ENCODE peak calls at places on chromosomes 7 and 10, in five cellular contexts. P is SK-N-SH, B is A549, M is GM12878, L is K562. I is an unnamed sample.

GRCh38 chr10:43963793-43964425 is 315.2 kb upstream of the ZNF32 start:
- DNase-seq in L (no peak), M (no peak), B (no peak), P (no peak), I (no peak)

GRCh38 chr10:4219901-4220300 is 434.9 kb upstream of the KLF6 start:
- DNase-seq in M (no peak), L (no peak), P (no peak), B (no peak), I (no peak)

GRCh38 chr10:52879181-52879607 is 106.6 kb upstream of the MBL2 start:
- DNase-seq in B (no peak), M (no peak), P (no peak), L (no peak), I (peak; percentile 5)

GRCh38 chr10:422232-422631 is 267.2 kb downstream of the DIP2C start:
- DNase-seq in M (no peak), P (no peak), L (no peak), B (no peak), I (no peak)

GRCh38 chr7:158228131-158228530 is 359.5 kb downstream of the PTPRN2 start:
- DNase-seq in M (no peak), P (no peak), L (no peak), B (no peak), I (no peak)

GRCh38 chr7:155205368-155206285 is 92.1 kb upstream of the INSIG1 start:
- DNase-seq in P (peak; percentile 65), M (peak; percentile 99), L (peak; percentile 100), B (peak; percentile 95), I (peak; percentile 99)

GRCh38 chr10:11472158-11472753 is 139.2 kb downstream of the USP6NL start:
- DNase-seq in B (peak; percentile 65), L (peak; percentile 77), P (peak; percentile 69), M (no peak), I (peak; percentile 41)

GRCh38 chr10:77405771-77406241 is 231.8 kb downstream of the KCNMA1 start:
- DNase-seq in P (peak; percentile 58), L (peak; percentile 86), B (peak; percentile 78), M (no peak), I (peak; percentile 80)

GRCh38 chr7:34187908-34188307 is 282.6 kb downstream of the BMPER start:
- DNase-seq in B (no peak), P (no peak), L (no peak), M (no peak), I (peak; percentile 44)

GRCh38 chr7:23490357-23491131 is 20.3 kb upstream of the IGF2BP3 start:
- DNase-seq in L (peak; percentile 64), P (peak; percentile 98), B (peak; percentile 35), M (no peak), I (no peak)

GRCh38 chr10:26721561-26721960 is 24.1 kb downstream of the PDSS1 start:
- DNase-seq in M (no peak), P (no peak), L (no peak), B (no peak), I (no peak)

GRCh38 chr10:133365461-133366129 is 7.6 kb downstream of the ECHS1 start:
- DNase-seq in B (no peak), L (no peak), M (no peak), P (no peak), I (no peak)

GRCh38 chr7:150631866-150632864 is at the start of gene GIMAP6:
- DNase-seq in B (no peak), L (no peak), M (peak; percentile 51), P (no peak), I (no peak)

DNA sequence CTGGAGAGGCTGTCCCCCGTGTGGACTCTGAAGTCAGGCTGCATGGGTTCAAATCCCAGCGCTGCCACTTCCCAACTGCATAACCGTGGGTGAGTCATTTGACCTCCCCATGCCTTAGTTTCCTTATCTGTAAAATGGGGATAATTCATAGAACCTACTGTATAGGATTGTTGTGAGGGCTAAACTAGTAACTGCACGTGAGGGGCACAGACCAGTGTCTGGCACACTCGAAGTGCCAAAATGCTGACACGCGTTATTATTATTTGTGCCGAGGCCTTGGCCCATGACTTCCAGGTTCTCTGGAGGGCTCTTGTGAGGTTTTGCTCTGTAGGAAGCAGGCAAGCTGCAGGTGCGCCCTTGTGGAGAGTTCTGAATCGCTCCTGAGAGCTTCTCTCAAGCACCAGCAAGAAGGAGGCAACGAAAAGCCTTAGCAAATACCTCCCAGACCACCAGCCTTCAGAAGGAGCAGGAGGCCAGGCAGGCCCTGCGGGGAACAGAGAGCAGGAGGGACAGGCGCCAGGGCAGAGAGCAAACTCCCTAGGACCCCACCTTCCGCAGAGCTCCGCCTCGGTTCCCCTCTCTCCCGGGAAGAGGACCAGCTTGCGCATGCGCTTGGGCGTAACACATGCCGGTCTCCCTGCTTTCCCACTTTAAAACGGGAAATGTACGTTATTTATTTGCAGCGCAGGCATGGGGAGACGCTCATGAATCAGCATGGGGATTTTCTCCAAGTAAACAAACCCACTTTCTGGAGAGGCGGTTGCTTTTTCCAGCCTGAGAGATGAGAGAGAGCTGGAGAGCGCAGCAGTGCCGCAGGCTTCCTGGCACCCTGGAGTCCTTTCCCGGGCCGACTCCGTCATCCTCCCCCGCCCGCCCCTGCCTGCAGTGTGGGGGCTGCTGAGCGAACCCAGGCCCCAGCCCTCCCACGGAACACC is 39.6 kb downstream of the SORCS3 start:
- DNase-seq in B (peak; percentile 26), M (no peak), L (no peak), P (peak; percentile 82), I (no peak)
- TF ChIP-seq RCOR1 in B (no peak), M (no peak), L (no peak), P (no peak), I (no peak)

DNA sequence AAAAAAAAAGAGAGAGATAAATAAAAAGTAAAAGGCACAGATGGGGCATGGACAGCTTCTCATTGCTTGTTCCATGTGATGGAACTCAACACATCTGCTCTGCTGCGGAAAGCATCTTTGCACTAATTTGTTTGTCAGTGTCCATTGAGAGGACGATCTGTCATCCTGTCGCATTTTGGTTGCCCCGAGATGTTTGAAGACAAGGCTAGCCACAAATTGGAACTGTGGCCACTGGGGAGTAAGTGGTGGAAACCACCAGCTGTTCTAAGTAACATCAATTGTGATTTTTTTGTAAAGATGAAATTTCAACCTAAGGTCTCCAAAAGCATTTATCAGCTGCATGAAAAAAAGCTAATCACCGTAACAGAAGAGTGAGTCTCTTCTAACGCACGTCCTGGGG is 312.7 kb downstream of the ADARB2 start:
- DNase-seq in B (no peak), L (no peak), P (no peak), M (no peak), I (no peak)
- TF ChIP-seq RCOR1 in B (no peak), L (no peak), P (no peak), M (no peak), I (no peak)

GRCh38 chr10:103396067-103396788 is at the start of the genes ATP5MK and PDCD11:
- DNase-seq in L (peak; percentile 87), M (peak; percentile 92), P (peak; percentile 94), B (peak; percentile 97), I (peak; percentile 98)

GRCh38 chr10:103395754-103396066 is 565 bp downstream of the ATP5MK start:
- DNase-seq in M (no peak), L (no peak), B (peak; percentile 11), P (no peak), I (peak; percentile 7)

GRCh38 chr10:103397191-103397825 is 882 bp downstream of the PDCD11 start:
- DNase-seq in L (no peak), B (no peak), P (no peak), M (no peak), I (no peak)

GRCh38 chr10:103396789-103397087 is 312 bp downstream of the PDCD11 start:
- DNase-seq in M (no peak), P (no peak), L (peak; percentile 11), B (no peak), I (no peak)

GRCh38 chr10:103394180-103394579 is 2.1 kb downstream of the ATP5MK start:
- DNase-seq in B (no peak), P (no peak), M (no peak), L (peak; percentile 47), I (no peak)
- TF ChIP-seq RCOR1 in B (no peak), P (no peak), M (no peak), L (no peak), I (no peak)

GRCh38 chr10:127196227-127196954 is at the start of gene INSYN2A:
- DNase-seq in P (peak; percentile 78), L (no peak), M (no peak), B (peak; percentile 46), I (peak; percentile 44)

GRCh38 chr10:127195571-127196226 is 692 bp downstream of the INSYN2A start:
- DNase-seq in B (peak; percentile 22), L (no peak), P (peak; percentile 77), M (no peak), I (peak; percentile 12)

GRCh38 chr10:127194598-127194997 is 1.8 kb downstream of the INSYN2A start:
- DNase-seq in B (no peak), P (no peak), L (no peak), M (no peak), I (no peak)

GRCh38 chr10:127196955-127197432 is 603 bp upstream of the INSYN2A start:
- DNase-seq in P (no peak), B (no peak), M (no peak), L (no peak), I (no peak)

DNA sequence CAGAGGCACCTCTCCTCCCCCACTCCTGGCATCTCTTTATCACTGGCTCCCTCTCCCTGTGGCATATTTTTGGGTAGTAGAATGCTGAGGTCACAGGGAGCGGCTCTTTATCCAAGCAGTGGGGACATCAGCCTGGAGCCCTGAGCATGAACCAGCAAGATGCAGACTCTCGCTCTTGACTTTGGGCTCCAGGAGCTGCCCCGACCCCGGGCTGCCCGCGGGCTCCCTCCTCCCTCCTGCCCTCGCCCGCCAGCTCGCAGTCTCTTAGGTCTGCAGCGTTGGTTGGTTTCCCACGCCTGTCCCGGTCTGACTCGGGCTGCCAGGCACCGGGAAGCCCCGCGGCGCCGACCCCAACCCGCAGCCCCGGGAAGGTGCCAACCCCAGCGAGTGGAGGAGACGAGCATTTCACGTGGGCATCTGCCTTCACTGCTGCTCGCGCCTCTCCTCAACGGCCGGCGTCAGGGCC is 1.3 kb downstream of the INSYN2A start:
- DNase-seq in L (no peak), M (no peak), P (peak; percentile 65), B (peak; percentile 26), I (no peak)
- TF ChIP-seq RCOR1 in L (no peak), M (no peak), P (no peak), B (no peak), I (no peak)

DNA sequence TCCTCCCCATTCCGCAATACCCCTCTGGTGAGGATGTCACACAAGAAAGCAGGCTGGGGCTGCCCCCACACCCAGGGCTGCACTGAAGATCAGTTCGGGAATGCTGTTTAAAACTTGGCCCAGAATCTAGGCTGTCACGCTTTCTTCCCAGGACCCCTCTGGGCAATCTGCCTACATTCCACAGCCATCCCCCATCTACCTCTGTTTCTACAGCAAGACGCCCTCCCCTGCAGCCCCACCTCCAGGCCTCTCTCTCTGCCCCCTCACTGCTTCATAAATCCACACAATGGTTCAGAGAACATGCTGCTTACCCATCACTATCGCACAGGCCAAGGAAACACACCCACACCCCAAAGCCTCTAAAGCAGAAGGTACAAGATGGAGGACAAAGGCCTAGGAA is 36.0 kb downstream of the XPNPEP1 start:
- DNase-seq in M (no peak), B (no peak), P (no peak), L (no peak), I (peak; percentile 32)
- TF ChIP-seq RCOR1 in M (no peak), B (no peak), P (no peak), L (no peak), I (no peak)

I was measured in IMR-90.